ENCODE peak calls at places on chromosomes 6 and 20, in eight cellular contexts. C is lower lobe of right lung; A is A549; Q is kidney; J is mucosa of descending colon; B is mammary epithelial cell; Z is CD8-positive, alpha-beta T cell; E is right lobe of liver. D is an unnamed sample.

GRCh38 chr6:111590209-111590955 is 15.3 kb downstream of the TRAF3IP2 start:
- DNase-seq in C (no peak), A (no peak), Q (no peak), J (no peak), B (no peak), Z (no peak), E (no peak), D (no peak)

GRCh38 chr6:43846556-43846955 is 76.5 kb downstream of the VEGFA start:
- DNase-seq in C (no peak), A (no peak), Q (no peak), J (no peak), B (no peak), Z (no peak), E (no peak), D (no peak)

GRCh38 chr20:46057856-46058655 is 29.0 kb downstream of the SLC12A5 start:
- DNase-seq in C (peak; percentile 78), A (no peak), Q (no peak), J (peak; percentile 36), B (no peak), Z (no peak), E (no peak), D (peak; percentile 76)

GRCh38 chr20:36541227-36542018 is at the start of gene MYL9:
- DNase-seq in C (peak; percentile 95), A (no peak), Q (peak; percentile 98), J (peak; percentile 84), B (no peak), Z (no peak), E (peak; percentile 77), D (peak; percentile 95)

GRCh38 chr6:163335671-163336545 is 78.6 kb upstream of the QKI start:
- DNase-seq in C (peak; percentile 64), A (no peak), Q (peak; percentile 88), J (no peak), B (no peak), Z (no peak), E (peak; percentile 62), D (no peak)

GRCh38 chr6:25991785-25992412 is 29.3 kb downstream of the TRIM38 start:
- DNase-seq in C (peak; percentile 91), A (peak; percentile 33), Q (peak; percentile 92), J (peak; percentile 81), B (peak; percentile 51), Z (peak; percentile 23), E (peak; percentile 81), D (peak; percentile 92)

GRCh38 chr20:44552950-44553908 is 29.1 kb upstream of the PKIG start:
- DNase-seq in C (no peak), A (no peak), Q (no peak), J (no peak), B (peak; percentile 55), Z (no peak), E (no peak), D (no peak)

GRCh38 chr6:133999305-133999704 is 46.3 kb downstream of the TBPL1 start:
- DNase-seq in C (no peak), A (no peak), Q (no peak), J (no peak), B (no peak), Z (no peak), E (no peak), D (no peak)

GRCh38 chr6:14109411-14109826 is 8.2 kb upstream of the CD83 start:
- DNase-seq in C (no peak), A (no peak), Q (no peak), J (no peak), B (no peak), Z (no peak), E (no peak), D (no peak)

GRCh38 chr6:163761491-163761890 is 347.0 kb downstream of the QKI start:
- DNase-seq in C (no peak), A (no peak), Q (no peak), J (no peak), B (no peak), Z (no peak), E (no peak), D (no peak)

GRCh38 chr6:67815623-67816022 is 819.5 kb upstream of the ADGRB3 start:
- DNase-seq in C (no peak), A (no peak), Q (no peak), J (no peak), B (no peak), Z (no peak), E (no peak), D (no peak)
- H3K9me3 ChIP-seq in C (peaks cover 19% of the 10 kb centered on the region), A (no peaks in the 10 kb centered on the region), Q (peaks cover 5% of the 10 kb centered on the region), J (peaks cover 75% of the 10 kb centered on the region), B (peaks cover 24% of the 10 kb centered on the region), Z (no peaks in the 10 kb centered on the region), E (peaks cover 5% of the 10 kb centered on the region), D (peaks cover 20% of the 10 kb centered on the region)

GRCh38 chr6:6758915-6759654 is 170.6 kb downstream of the LY86 start:
- DNase-seq in C (no peak), A (peak; percentile 30), Q (no peak), J (peak; percentile 61), B (peak; percentile 23), Z (peak; percentile 3), E (peak; percentile 80), D (peak; percentile 69)
- TF ChIP-seq CTCF in C (peak; percentile 59), A (peak; percentile 36), Q (peak; percentile 43), J (no peak), B (peak; percentile 48), Z (peak; percentile 50), E (peak; percentile 39), D (peak; percentile 64)

GRCh38 chr20:34895465-34895864 is 19.1 kb downstream of the ACSS2 start:
- DNase-seq in C (no peak), A (no peak), Q (no peak), J (no peak), B (no peak), Z (no peak), E (no peak), D (no peak)

GRCh38 chr20:34888468-34888867 is 12.1 kb downstream of the ACSS2 start:
- DNase-seq in C (no peak), A (no peak), Q (no peak), J (no peak), B (no peak), Z (no peak), E (no peak), D (no peak)

GRCh38 chr20:34892671-34893070 is 16.3 kb downstream of the ACSS2 start:
- DNase-seq in C (no peak), A (no peak), Q (no peak), J (no peak), B (no peak), Z (no peak), E (no peak), D (no peak)

GRCh38 chr20:34894723-34895122 is 18.3 kb downstream of the ACSS2 start:
- DNase-seq in C (no peak), A (no peak), Q (no peak), J (no peak), B (no peak), Z (no peak), E (no peak), D (no peak)

GRCh38 chr20:34891166-34892062 is 15.0 kb downstream of the ACSS2 start:
- DNase-seq in C (no peak), A (no peak), Q (no peak), J (no peak), B (peak; percentile 84), Z (no peak), E (no peak), D (no peak)
- H3K4me3 ChIP-seq in C (no peak overlapping the region), A (no peak overlapping the region), Q (no peak overlapping the region), J (no peak overlapping the region), B (no peak overlapping the region), Z (no peak overlapping the region), E (no peak overlapping the region), D (no peak overlapping the region)

GRCh38 chr6:36196880-36197548 is 470 bp downstream of the BRPF3 start:
- DNase-seq in C (peak; percentile 100), A (peak; percentile 92), Q (peak; percentile 100), J (peak; percentile 100), B (peak; percentile 92), Z (peak; percentile 100), E (peak; percentile 100), D (peak; percentile 100)

GRCh38 chr6:36200998-36201596 is 4.6 kb downstream of the BRPF3 start:
- DNase-seq in C (no peak), A (no peak), Q (no peak), J (no peak), B (no peak), Z (no peak), E (no peak), D (no peak)

GRCh38 chr6:36197739-36198221 is 1.2 kb downstream of the BRPF3 start:
- DNase-seq in C (no peak), A (no peak), Q (peak; percentile 77), J (peak; percentile 44), B (peak; percentile 6), Z (no peak), E (peak; percentile 58), D (no peak)

GRCh38 chr6:36200154-36200891 is 3.8 kb downstream of the BRPF3 start:
- DNase-seq in C (no peak), A (no peak), Q (no peak), J (no peak), B (no peak), Z (no peak), E (no peak), D (no peak)

DNA sequence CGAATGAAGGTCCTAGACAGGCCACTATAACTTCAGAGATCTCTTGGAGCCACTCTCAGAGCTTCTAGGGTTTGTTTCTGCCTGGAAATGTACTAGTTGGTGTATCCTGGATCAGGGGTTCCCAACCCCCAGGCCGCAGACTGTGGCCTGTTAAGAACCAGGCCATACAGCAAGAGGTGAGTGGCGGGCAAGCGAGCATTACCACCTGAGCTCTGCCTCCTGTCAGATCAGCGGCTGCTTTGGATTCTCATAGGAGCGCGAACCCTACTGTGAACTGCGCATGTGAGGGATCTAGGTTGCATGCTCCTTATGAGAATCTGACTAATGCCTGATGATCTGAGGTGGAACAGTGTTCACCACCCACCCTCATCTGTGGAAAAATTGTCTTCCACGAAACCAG is 2.4 kb downstream of the BRPF3 start:
- DNase-seq in C (no peak), A (no peak), Q (no peak), J (no peak), B (no peak), Z (no peak), E (no peak), D (no peak)
- H3K9me3 ChIP-seq in C (no peaks in the 10 kb centered on the region), A (no peaks in the 10 kb centered on the region), Q (no peaks in the 10 kb centered on the region), J (no peaks in the 10 kb centered on the region), B (no peaks in the 10 kb centered on the region), Z (no peaks in the 10 kb centered on the region), E (no peaks in the 10 kb centered on the region), D (no peaks in the 10 kb centered on the region)

GRCh38 chr20:62641749-62642665 is at the start of gene SLCO4A1:
- DNase-seq in C (peak; percentile 75), A (peak; percentile 81), Q (peak; percentile 95), J (peak; percentile 91), B (peak; percentile 39), Z (peak; percentile 79), E (peak; percentile 80), D (peak; percentile 82)
- TF ChIP-seq CTCF in C (no peak), A (no peak), Q (no peak), J (no peak), B (no peak), Z (no peak), E (no peak), D (no peak)

DNA sequence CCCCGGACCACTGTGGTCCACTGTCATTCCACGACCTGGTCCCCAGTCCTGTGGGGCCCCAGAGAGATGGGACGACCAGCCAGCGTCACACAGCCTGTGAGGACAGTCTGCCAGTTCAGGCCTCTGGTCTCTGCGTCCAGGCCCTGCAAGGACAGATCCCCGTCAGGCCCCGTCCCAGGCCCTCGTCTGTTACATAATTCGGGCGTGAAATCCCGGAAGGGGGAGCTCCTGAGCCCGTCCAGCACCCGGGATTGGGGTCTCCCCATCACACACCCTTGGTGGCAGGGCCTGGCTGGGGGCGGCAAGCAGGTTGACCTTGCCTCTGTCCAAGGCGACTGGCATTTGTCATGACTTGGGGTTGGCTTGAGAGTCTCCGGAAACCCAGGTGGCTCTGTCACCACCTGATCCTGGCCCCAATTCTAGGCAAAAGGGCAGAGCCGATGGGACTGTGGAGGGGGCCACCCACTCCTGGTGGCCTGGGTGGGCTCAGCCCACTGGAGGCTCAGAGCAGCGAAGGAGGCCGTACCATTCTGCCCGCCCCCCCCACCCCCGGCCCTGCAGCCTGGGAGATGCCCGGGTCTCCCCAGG is 73.8 kb upstream of the GATA5 start:
- DNase-seq in C (no peak), A (no peak), Q (no peak), J (no peak), B (no peak), Z (no peak), E (no peak), D (no peak)
- H3K4me3 ChIP-seq in C (no peak overlapping the region), A (peak overlapping the region; percentile 46), Q (no peak overlapping the region), J (no peak overlapping the region), B (no peak overlapping the region), Z (no peak overlapping the region), E (no peak overlapping the region), D (no peak overlapping the region)

D was measured in upper lobe of right lung.